ENCODE peak calls at places on chromosomes 11 and 22, in seven cellular contexts. E is Peyer's patch; U is activated T-helper 1 cell treated with anti-CD3 and anti-CD28 coated beads, Interleukin-12 subunit alpha, Interleukin-12 subunit beta, Interleukin-2, Interleukin-4 antibody, amounts not matched to agents 30 ng/mL and 10 ng/mL and 1 ng/mL, durations not matched to agents 14 hours and 24 hours and 36 hours; A is stimulated activated CD4-positive, alpha-beta T cell treated with anti-CD3 and anti-CD28 coated beads, Interleukin-4, amount 100 ng/mL, for 4 hours; Z is NCI-H1436; D is anterior cingulate cortex; T is CD4-positive, alpha-beta T cell. P is an unnamed sample.
A peak's percentile ranks its signal among the peaks of the same experiment; 100 is the strongest.

GRCh38 chr11:43419460-43419859 is 60.7 kb downstream of the TTC17 start:
- DNase-seq in Z (peak; percentile 9), A (no peak), D (peak; percentile 0), E (no peak), U (peak; percentile 6), T (peak; percentile 2), P (no peak)

GRCh38 chr11:10703544-10703943 is 10.0 kb upstream of the IRAG1 start:
- DNase-seq in E (peak; percentile 60), A (no peak), D (no peak), Z (no peak), U (no peak), T (no peak), P (no peak)

GRCh38 chr11:37978647-37979046 is 1380.6 kb upstream of the RAG2 start:
- DNase-seq in Z (no peak), T (no peak), D (no peak), A (no peak), U (no peak), E (no peak), P (no peak)

GRCh38 chr11:44622721-44623258 is 57.3 kb downstream of the CD82 start:
- DNase-seq in U (no peak), E (peak; percentile 28), T (no peak), Z (no peak), D (no peak), A (no peak), P (no peak)

GRCh38 chr11:116696381-116696941 is 76.3 kb downstream of the BUD13 start:
- DNase-seq in D (no peak), E (peak; percentile 26), Z (peak; percentile 14), A (no peak), U (no peak), T (no peak), P (no peak)

GRCh38 chr22:19483481-19484244 is 3.9 kb downstream of the CDC45 start:
- DNase-seq in A (no peak), T (no peak), Z (no peak), E (no peak), U (no peak), D (no peak), P (no peak)

GRCh38 chr11:19890308-19890707 is 177.7 kb downstream of the NAV2 start:
- DNase-seq in U (no peak), D (no peak), E (no peak), Z (no peak), A (no peak), T (no peak), P (no peak)

GRCh38 chr11:110716361-110716760 is 4.1 kb upstream of the ARHGAP20 start:
- DNase-seq in T (no peak), E (no peak), A (no peak), D (no peak), Z (no peak), U (no peak), P (no peak)

GRCh38 chr11:93849751-93850584 is 450 bp downstream of the VSTM5 start:
- DNase-seq in D (no peak), T (no peak), Z (peak; percentile 31), A (no peak), E (peak; percentile 79), U (no peak), P (no peak)

GRCh38 chr11:20561915-20562314 is 37.5 kb upstream of the SLC6A5 start:
- DNase-seq in T (no peak), A (no peak), D (no peak), E (no peak), Z (no peak), U (no peak), P (no peak)

GRCh38 chr11:44389963-44390605 is 80.1 kb upstream of the ALX4 start:
- DNase-seq in D (no peak), E (no peak), T (no peak), A (no peak), Z (no peak), U (no peak), P (no peak)

GRCh38 chr11:44753965-44754645 is 27.3 kb downstream of the TSPAN18 start:
- DNase-seq in Z (no peak), T (no peak), D (no peak), U (no peak), E (no peak), A (no peak), P (no peak)

GRCh38 chr22:49224243-49224642 is 603.4 kb downstream of the BRD1 start:
- DNase-seq in A (no peak), U (no peak), E (no peak), T (no peak), Z (no peak), D (no peak), P (no peak)

GRCh38 chr11:96760815-96761214 is 371.0 kb downstream of the JRKL start:
- DNase-seq in D (no peak), A (no peak), Z (no peak), E (no peak), U (no peak), T (no peak), P (no peak)

GRCh38 chr11:112661571-112661970 is 299.6 kb upstream of the NCAM1 start:
- DNase-seq in A (no peak), Z (no peak), D (no peak), E (no peak), T (no peak), U (no peak), P (no peak)

GRCh38 chr11:2214527-2215229 is 43.1 kb upstream of the TH start:
- DNase-seq in T (no peak), E (peak; percentile 48), D (no peak), A (no peak), Z (no peak), U (no peak), P (no peak)

GRCh38 chr11:76939219-76939631 is 78.5 kb downstream of the ACER3 start:
- DNase-seq in A (no peak), T (no peak), Z (no peak), E (no peak), U (no peak), D (no peak), P (no peak)

GRCh38 chr22:19194751-19195536 is 16.4 kb upstream of the SLC25A1 start:
- DNase-seq in E (no peak), T (no peak), U (no peak), D (no peak), Z (no peak), A (no peak), P (no peak)

GRCh38 chr22:49291169-49291568 is 536.5 kb downstream of the BRD1 start:
- DNase-seq in T (no peak), E (no peak), U (no peak), D (no peak), Z (no peak), A (no peak), P (no peak)

GRCh38 chr22:37057796-37058510 is 6.4 kb downstream of the KCTD17 start:
- DNase-seq in Z (no peak), E (no peak), D (no peak), A (no peak), T (no peak), U (no peak), P (no peak)

GRCh38 chr22:33112606-33113005 is 54.4 kb upstream of the SYN3 start:
- DNase-seq in U (no peak), E (no peak), D (no peak), A (no peak), Z (no peak), T (no peak), P (no peak)

P was measured in activated T-helper 9 cell treated with anti-CD3 and anti-CD28 coated beads, Interleukin-2, amount 50 U/mL, for 16 hours.